ENCODE peak calls at places on chromosomes 13 and 19, in ten cellular contexts. S is neural crest cell; I is A172; Y is effector CD4-positive, alpha-beta T cell; M is nephron progenitor cell; B is psoas muscle; V is EH; K is kidney; O is endothelial cell; P is pancreas. X is an unnamed sample.

GRCh38 chr13:73722120-73722519 is 412.1 kb downstream of the KLF12 start:
- DNase-seq in S (no peak), I (peak), Y (no peak), M (no peak), B (no peak), V (peak), K (no peak), O (no peak), P (no peak), X (peak)

GRCh38 chr19:40322951-40323615 is 25.1 kb downstream of the C19orf47 start:
- DNase-seq in S (no peak), I (peak), Y (no peak), M (no peak), B (no peak), V (peak), K (peak), O (no peak), P (no peak), X (no peak)

GRCh38 chr13:34249546-34249945 is 431.6 kb downstream of the RFC3 start:
- DNase-seq in S (no peak), I (no peak), Y (no peak), M (no peak), B (no peak), V (no peak), K (no peak), O (no peak), P (no peak), X (no peak)

GRCh38 chr13:113584870-113585671 is 518 bp downstream of the TFDP1 start:
- DNase-seq in S (no peak), I (no peak), Y (no peak), M (peak), B (peak), V (peak), K (peak), O (no peak), P (peak), X (peak)

GRCh38 chr19:3375221-3376088 is 9.1 kb downstream of the NFIC start:
- DNase-seq in S (no peak), I (peak), Y (no peak), M (no peak), B (peak), V (peak), K (peak), O (no peak), P (peak), X (no peak)

GRCh38 chr13:21071015-21071414 is 9.6 kb upstream of the LATS2 start:
- DNase-seq in S (no peak), I (peak), Y (no peak), M (no peak), B (no peak), V (peak), K (no peak), O (no peak), P (no peak), X (peak)

GRCh38 chr19:58387338-58388174 is 487 bp downstream of the RPS5 start:
- DNase-seq in S (no peak), I (no peak), Y (no peak), M (no peak), B (no peak), V (peak), K (no peak), O (peak), P (no peak), X (no peak)

GRCh38 chr13:25885418-25885817 is 166.4 kb downstream of the SHISA2 start:
- DNase-seq in S (no peak), I (no peak), Y (no peak), M (no peak), B (no peak), V (no peak), K (no peak), O (no peak), P (no peak), X (no peak)

GRCh38 chr13:113528101-113528797 is 37.7 kb upstream of the DCUN1D2 start:
- DNase-seq in S (no peak), I (no peak), Y (no peak), M (no peak), B (no peak), V (no peak), K (peak), O (no peak), P (no peak), X (peak)

GRCh38 chr19:52923782-52924593 is 760 bp upstream of the ZNF888 start:
- DNase-seq in S (no peak), I (peak), Y (no peak), M (no peak), B (peak), V (peak), K (peak), O (peak), P (peak), X (peak)

GRCh38 chr13:44932850-44933251 is 56.4 kb downstream of the NUFIP1 start:
- DNase-seq in S (no peak), I (peak), Y (no peak), M (no peak), B (no peak), V (no peak), K (no peak), O (peak), P (no peak), X (peak)

GRCh38 chr13:102359264-102359663 is 42.6 kb downstream of the FGF14 start:
- DNase-seq in S (no peak), I (no peak), Y (no peak), M (no peak), B (no peak), V (no peak), K (no peak), O (no peak), P (no peak), X (no peak)

GRCh38 chr19:43639507-43640423 is at the start of gene CADM4:
- DNase-seq in S (no peak), I (no peak), Y (peak), M (peak), B (peak), V (no peak), K (no peak), O (peak), P (peak), X (no peak)

GRCh38 chr19:13133241-13133870 is 15.3 kb downstream of the NACC1 start:
- DNase-seq in S (no peak), I (no peak), Y (no peak), M (no peak), B (no peak), V (no peak), K (no peak), O (no peak), P (no peak), X (no peak)

GRCh38 chr19:36775768-36776167 is 3.2 kb upstream of the ZNF850 start:
- DNase-seq in S (no peak), I (no peak), Y (no peak), M (no peak), B (no peak), V (no peak), K (peak), O (no peak), P (no peak), X (no peak)

GRCh38 chr13:40061466-40062450 is 406.3 kb downstream of the COG6 start:
- DNase-seq in S (no peak), I (no peak), Y (no peak), M (no peak), B (no peak), V (peak), K (no peak), O (no peak), P (peak), X (no peak)

GRCh38 chr13:80276371-80277289 is 64.3 kb downstream of the SPRY2 start:
- DNase-seq in S (peak), I (no peak), Y (no peak), M (peak), B (no peak), V (peak), K (no peak), O (peak), P (no peak), X (peak)

GRCh38 chr19:18023596-18024212 is 15.7 kb downstream of the ARRDC2 start:
- DNase-seq in S (no peak), I (no peak), Y (peak), M (no peak), B (peak), V (no peak), K (peak), O (peak), P (no peak), X (no peak)

GRCh38 chr19:28020631-28021315 is 1192.2 kb downstream of the UQCRFS1 start:
- DNase-seq in S (no peak), I (no peak), Y (no peak), M (no peak), B (no peak), V (no peak), K (no peak), O (no peak), P (no peak), X (no peak)

GRCh38 chr19:13053761-13054604 is 48.7 kb downstream of the LYL1 start:
- DNase-seq in S (peak), I (peak), Y (no peak), M (peak), B (peak), V (peak), K (peak), O (peak), P (peak), X (peak)

GRCh38 chr13:112175162-112176075 is 108.5 kb downstream of the SOX1 start:
- DNase-seq in S (no peak), I (no peak), Y (no peak), M (no peak), B (no peak), V (no peak), K (no peak), O (no peak), P (no peak), X (no peak)

GRCh38 chr13:73411067-73411809 is 352.4 kb downstream of the KLF5 start:
- DNase-seq in S (no peak), I (no peak), Y (no peak), M (no peak), B (no peak), V (no peak), K (no peak), O (no peak), P (no peak), X (no peak)

GRCh38 chr19:33403221-33403972 is 29.9 kb downstream of the CEBPG start:
- DNase-seq in S (no peak), I (no peak), Y (no peak), M (no peak), B (peak), V (no peak), K (peak), O (no peak), P (no peak), X (peak)

GRCh38 chr13:48126944-48127814 is 32.3 kb upstream of the MED4 start:
- DNase-seq in S (no peak), I (peak), Y (peak), M (peak), B (peak), V (peak), K (no peak), O (peak), P (peak), X (no peak)

GRCh38 chr19:5046339-5047039 is 77.6 kb downstream of the KDM4B start:
- DNase-seq in S (no peak), I (peak), Y (no peak), M (no peak), B (peak), V (peak), K (peak), O (no peak), P (peak), X (peak)

GRCh38 chr19:14149509-14149994 is 13.2 kb upstream of the ASF1B start:
- DNase-seq in S (no peak), I (no peak), Y (peak), M (no peak), B (peak), V (peak), K (peak), O (no peak), P (no peak), X (no peak)

GRCh38 chr13:41668130-41668757 is 210.9 kb downstream of the RGCC start:
- DNase-seq in S (peak), I (peak), Y (peak), M (peak), B (no peak), V (peak), K (no peak), O (peak), P (peak), X (peak)

GRCh38 chr19:49873834-49874233 is 3.3 kb downstream of the AKT1S1 start:
- DNase-seq in S (no peak), I (no peak), Y (no peak), M (no peak), B (no peak), V (no peak), K (no peak), O (no peak), P (peak), X (no peak)

GRCh38 chr13:76854894-76855293 is 31.3 kb downstream of the KCTD12 start:
- DNase-seq in S (no peak), I (peak), Y (no peak), M (no peak), B (no peak), V (peak), K (no peak), O (no peak), P (no peak), X (no peak)

GRCh38 chr13:28306325-28306724 is 168.0 kb downstream of the PAN3 start:
- DNase-seq in S (no peak), I (no peak), Y (no peak), M (no peak), B (no peak), V (no peak), K (no peak), O (no peak), P (no peak), X (no peak)

GRCh38 chr13:21670006-21670882 is 629 bp upstream of the FGF9 start:
- DNase-seq in S (peak), I (no peak), Y (peak), M (peak), B (peak), V (peak), K (peak), O (peak), P (peak), X (peak)

GRCh38 chr13:104592545-104593250 is 1526.5 kb upstream of the SLC10A2 start:
- DNase-seq in S (no peak), I (no peak), Y (no peak), M (no peak), B (no peak), V (no peak), K (no peak), O (no peak), P (no peak), X (no peak)

GRCh38 chr13:114027046-114027760 is 53.3 kb upstream of the C13orf46 start:
- DNase-seq in S (no peak), I (no peak), Y (no peak), M (no peak), B (peak), V (peak), K (peak), O (no peak), P (no peak), X (peak)

GRCh38 chr19:1408300-1409203 is 1.2 kb downstream of the DAZAP1 start:
- DNase-seq in S (peak), I (peak), Y (peak), M (peak), B (peak), V (peak), K (peak), O (peak), P (peak), X (peak)

GRCh38 chr13:38210928-38211596 is 138.6 kb upstream of the UFM1 start:
- DNase-seq in S (no peak), I (no peak), Y (no peak), M (no peak), B (no peak), V (no peak), K (no peak), O (no peak), P (no peak), X (no peak)

GRCh38 chr19:53977991-53978731 is 13.3 kb upstream of the CACNG6 start:
- DNase-seq in S (peak), I (peak), Y (no peak), M (peak), B (peak), V (peak), K (no peak), O (peak), P (peak), X (peak)

GRCh38 chr13:44116562-44117315 is 237.0 kb downstream of the LACC1 start:
- DNase-seq in S (no peak), I (no peak), Y (no peak), M (no peak), B (no peak), V (peak), K (no peak), O (no peak), P (no peak), X (no peak)

GRCh38 chr19:55858401-55858800 is 22.1 kb downstream of the NLRP4 start:
- DNase-seq in S (no peak), I (no peak), Y (no peak), M (no peak), B (no peak), V (no peak), K (no peak), O (no peak), P (no peak), X (no peak)